ENCODE peak calls at places on chromosomes 1 and 21, in five cellular contexts. K, E, J, T and X are unnamed samples.

GRCh38 chr1:119554188-119554587 is 47.2 kb downstream of the HSD3B1 start:
- DNase-seq in E (no peak), K (no peak), J (no peak), T (peak; percentile 94), X (peak; percentile 22)

GRCh38 chr1:167515893-167516321 is 2.4 kb downstream of the CD247 start:
- DNase-seq in E (peak; percentile 53), T (peak; percentile 52), K (no peak), J (no peak), X (no peak)

GRCh38 chr1:154736840-154737239 is 128.9 kb upstream of the ADAR start:
- DNase-seq in T (no peak), K (peak; percentile 58), J (peak; percentile 39), E (no peak), X (no peak)

GRCh38 chr21:45277101-45278045 is 10.3 kb downstream of the POFUT2 start:
- DNase-seq in E (peak; percentile 31), J (no peak), K (no peak), T (peak; percentile 52), X (no peak)

GRCh38 chr1:27891196-27891889 is 19.0 kb downstream of the THEMIS2 start:
- DNase-seq in K (no peak), E (peak; percentile 69), J (no peak), T (no peak), X (no peak)

GRCh38 chr1:87278791-87279190 is 49.9 kb upstream of the LMO4 start:
- DNase-seq in J (no peak), E (no peak), T (no peak), K (no peak), X (no peak)

GRCh38 chr1:66460776-66461175 is 73.2 kb upstream of the SGIP1 start:
- DNase-seq in K (no peak), T (no peak), E (no peak), J (no peak), X (no peak)

GRCh38 chr1:30032302-30032701 is 691.1 kb downstream of the MATN1 start:
- DNase-seq in K (no peak), J (no peak), E (no peak), T (no peak), X (peak; percentile 1)

GRCh38 chr1:37307907-37308570 is 166.3 kb upstream of the ZC3H12A start:
- DNase-seq in J (no peak), E (no peak), T (no peak), K (no peak), X (no peak)

GRCh38 chr1:35876988-35877387 is 6.0 kb upstream of the AGO1 start:
- DNase-seq in K (no peak), T (peak; percentile 69), E (no peak), J (no peak), X (no peak)

GRCh38 chr1:23341829-23342697 is 2.0 kb downstream of the HNRNPR start:
- DNase-seq in T (no peak), J (no peak), E (no peak), K (no peak), X (no peak)

GRCh38 chr21:32597205-32597604 is 11.9 kb upstream of the TCP10L start:
- DNase-seq in E (no peak), T (no peak), K (peak; percentile 99), J (no peak), X (no peak)

GRCh38 chr1:94926365-94926914 is 470 bp downstream of the CNN3 start:
- DNase-seq in J (no peak), E (no peak), T (peak; percentile 75), K (no peak), X (peak; percentile 60)

GRCh38 chr1:204560590-204560989 is 44.4 kb downstream of the MDM4 start:
- DNase-seq in E (no peak), T (peak; percentile 78), K (peak; percentile 40), J (no peak), X (no peak)

GRCh38 chr21:28228624-28228995 is 764.1 kb downstream of the LTN1 start:
- DNase-seq in J (no peak), T (no peak), E (no peak), K (no peak), X (no peak)

GRCh38 chr1:7613106-7613850 is 157.8 kb upstream of the VAMP3 start:
- DNase-seq in E (no peak), K (no peak), T (no peak), J (no peak), X (no peak)

GRCh38 chr21:34536820-34537219 is 24.8 kb upstream of the KCNE1 start:
- DNase-seq in E (no peak), T (peak; percentile 69), K (peak; percentile 42), J (no peak), X (no peak)

GRCh38 chr1:73065585-73065984 is 783.2 kb upstream of the NEGR1 start:
- DNase-seq in J (no peak), T (peak; percentile 86), E (no peak), K (no peak), X (no peak)

GRCh38 chr1:150109567-150109966 is 40.1 kb upstream of the PLEKHO1 start:
- DNase-seq in J (no peak), T (no peak), K (no peak), E (no peak), X (no peak)

GRCh38 chr1:229254910-229255541 is 15.9 kb upstream of the RAB4A start:
- DNase-seq in T (no peak), E (peak; percentile 41), J (no peak), K (no peak), X (no peak)